ENCODE peak calls at places on chromosomes 7 and 10, in nine cellular contexts. One of them, this sample, is unnamed.
A peak's percentile ranks its signal among the peaks of the same experiment; 100 is the strongest.

GRCh38 chr10:35940067-35940989 is 298.2 kb upstream of the FZD8 start:
- DNase-seq in right cardiac atrium: no peak
- DNase-seq in CD8-positive, alpha-beta T cell: no peak
- DNase-seq in K562: no peak
- DNase-seq in mammary epithelial cell: no peak
- DNase-seq in left lung: no peak
- DNase-seq in neural progenitor cell: peak; percentile 30
- DNase-seq in Karpas-422: no peak
- DNase-seq in aorta: peak; percentile 46
- DNase-seq in this sample: peak; percentile 43

GRCh38 chr7:55517191-55517633 is 55.1 kb downstream of the VOPP1 start:
- DNase-seq in right cardiac atrium: no peak
- DNase-seq in CD8-positive, alpha-beta T cell: no peak
- DNase-seq in K562: no peak
- DNase-seq in mammary epithelial cell: no peak
- DNase-seq in left lung: no peak
- DNase-seq in neural progenitor cell: no peak
- DNase-seq in Karpas-422: no peak
- DNase-seq in aorta: no peak
- DNase-seq in this sample: no peak

GRCh38 chr7:100567751-100568175 is 5.9 kb downstream of the SAP25 start:
- DNase-seq in right cardiac atrium: no peak
- DNase-seq in CD8-positive, alpha-beta T cell: no peak
- DNase-seq in K562: no peak
- DNase-seq in mammary epithelial cell: no peak
- DNase-seq in left lung: no peak
- DNase-seq in neural progenitor cell: no peak
- DNase-seq in Karpas-422: peak; percentile 80
- DNase-seq in aorta: no peak
- DNase-seq in this sample: no peak

GRCh38 chr7:140195859-140196258 is 19.1 kb upstream of the KDM7A start:
- DNase-seq in right cardiac atrium: no peak
- DNase-seq in CD8-positive, alpha-beta T cell: no peak
- DNase-seq in K562: no peak
- DNase-seq in mammary epithelial cell: no peak
- DNase-seq in left lung: no peak
- DNase-seq in neural progenitor cell: no peak
- DNase-seq in Karpas-422: no peak
- DNase-seq in aorta: no peak
- DNase-seq in this sample: no peak

GRCh38 chr10:89480047-89480446 is 55.3 kb downstream of the SLC16A12 start:
- DNase-seq in right cardiac atrium: no peak
- DNase-seq in CD8-positive, alpha-beta T cell: no peak
- DNase-seq in K562: no peak
- DNase-seq in mammary epithelial cell: no peak
- DNase-seq in left lung: no peak
- DNase-seq in neural progenitor cell: no peak
- DNase-seq in Karpas-422: no peak
- DNase-seq in aorta: no peak
- DNase-seq in this sample: no peak

GRCh38 chr7:55074008-55074499 is 55.2 kb downstream of the EGFR start:
- DNase-seq in right cardiac atrium: no peak
- DNase-seq in CD8-positive, alpha-beta T cell: no peak
- DNase-seq in K562: peak; percentile 19
- DNase-seq in mammary epithelial cell: peak; percentile 89
- DNase-seq in left lung: no peak
- DNase-seq in neural progenitor cell: no peak
- DNase-seq in Karpas-422: peak; percentile 95
- DNase-seq in aorta: no peak
- DNase-seq in this sample: peak; percentile 81

GRCh38 chr7:36161996-36162395 is 8.9 kb downstream of the EEPD1 start:
- DNase-seq in right cardiac atrium: no peak
- DNase-seq in CD8-positive, alpha-beta T cell: no peak
- DNase-seq in K562: no peak
- DNase-seq in mammary epithelial cell: peak; percentile 69
- DNase-seq in left lung: no peak
- DNase-seq in neural progenitor cell: peak; percentile 6
- DNase-seq in Karpas-422: no peak
- DNase-seq in aorta: no peak
- DNase-seq in this sample: no peak

GRCh38 chr10:83544049-83544448 is 595.3 kb upstream of the GHITM start:
- DNase-seq in right cardiac atrium: no peak
- DNase-seq in CD8-positive, alpha-beta T cell: no peak
- DNase-seq in K562: no peak
- DNase-seq in mammary epithelial cell: no peak
- DNase-seq in left lung: no peak
- DNase-seq in neural progenitor cell: peak; percentile 49
- DNase-seq in Karpas-422: no peak
- DNase-seq in aorta: no peak
- DNase-seq in this sample: no peak

GRCh38 chr7:1404881-1405548 is 54.3 kb downstream of the MICALL2 start:
- DNase-seq in right cardiac atrium: no peak
- DNase-seq in CD8-positive, alpha-beta T cell: no peak
- DNase-seq in K562: no peak
- DNase-seq in mammary epithelial cell: no peak
- DNase-seq in left lung: no peak
- DNase-seq in neural progenitor cell: peak; percentile 51
- DNase-seq in Karpas-422: no peak
- DNase-seq in aorta: no peak
- DNase-seq in this sample: no peak

GRCh38 chr10:125209591-125210373 is 49.4 kb upstream of the CTBP2 start:
- DNase-seq in right cardiac atrium: no peak
- DNase-seq in CD8-positive, alpha-beta T cell: no peak
- DNase-seq in K562: no peak
- DNase-seq in mammary epithelial cell: no peak
- DNase-seq in left lung: no peak
- DNase-seq in neural progenitor cell: no peak
- DNase-seq in Karpas-422: no peak
- DNase-seq in aorta: no peak
- DNase-seq in this sample: no peak

GRCh38 chr7:87146740-87147386 is 5.4 kb upstream of the DMTF1 start:
- DNase-seq in right cardiac atrium: peak; percentile 67
- DNase-seq in CD8-positive, alpha-beta T cell: no peak
- DNase-seq in K562: no peak
- DNase-seq in mammary epithelial cell: no peak
- DNase-seq in left lung: peak; percentile 62
- DNase-seq in neural progenitor cell: no peak
- DNase-seq in Karpas-422: no peak
- DNase-seq in aorta: peak; percentile 43
- DNase-seq in this sample: no peak

GRCh38 chr7:139109188-139109982 is at the start of gene ZC3HAV1:
- DNase-seq in right cardiac atrium: peak; percentile 93
- DNase-seq in CD8-positive, alpha-beta T cell: peak; percentile 78
- DNase-seq in K562: peak; percentile 92
- DNase-seq in mammary epithelial cell: peak; percentile 86
- DNase-seq in left lung: peak; percentile 98
- DNase-seq in neural progenitor cell: peak; percentile 79
- DNase-seq in Karpas-422: peak; percentile 94
- DNase-seq in aorta: peak; percentile 91
- DNase-seq in this sample: peak; percentile 88
- H3K4me1 ChIP-seq in right cardiac atrium: no peaks in the 10 kb centered on the region
- H3K4me1 ChIP-seq in CD8-positive, alpha-beta T cell: peaks cover 18% of the 10 kb centered on the region
- H3K4me1 ChIP-seq in K562: peaks cover 44% of the 10 kb centered on the region
- H3K4me1 ChIP-seq in mammary epithelial cell: peaks cover 22% of the 10 kb centered on the region
- H3K4me1 ChIP-seq in left lung: peaks cover 7% of the 10 kb centered on the region
- H3K4me1 ChIP-seq in neural progenitor cell: peaks cover 5% of the 10 kb centered on the region
- H3K4me1 ChIP-seq in Karpas-422: peaks cover 39% of the 10 kb centered on the region
- H3K4me1 ChIP-seq in aorta: no peaks in the 10 kb centered on the region
- H3K4me1 ChIP-seq in this sample: peaks cover 9% of the 10 kb centered on the region

GRCh38 chr10:110862961-110863360 is 8.8 kb upstream of the PDCD4 start:
- DNase-seq in right cardiac atrium: no peak
- DNase-seq in CD8-positive, alpha-beta T cell: no peak
- DNase-seq in K562: no peak
- DNase-seq in mammary epithelial cell: no peak
- DNase-seq in left lung: no peak
- DNase-seq in neural progenitor cell: no peak
- DNase-seq in Karpas-422: no peak
- DNase-seq in aorta: no peak
- DNase-seq in this sample: no peak
- H3K4me1 ChIP-seq in right cardiac atrium: peaks cover 18% of the 10 kb centered on the region
- H3K4me1 ChIP-seq in CD8-positive, alpha-beta T cell: peaks cover 99% of the 10 kb centered on the region
- H3K4me1 ChIP-seq in K562: peaks cover 20% of the 10 kb centered on the region
- H3K4me1 ChIP-seq in mammary epithelial cell: peaks cover 46% of the 10 kb centered on the region
- H3K4me1 ChIP-seq in left lung: peaks cover 34% of the 10 kb centered on the region
- H3K4me1 ChIP-seq in neural progenitor cell: peaks cover 36% of the 10 kb centered on the region
- H3K4me1 ChIP-seq in Karpas-422: peaks cover 64% of the 10 kb centered on the region
- H3K4me1 ChIP-seq in aorta: peaks cover 16% of the 10 kb centered on the region
- H3K4me1 ChIP-seq in this sample: peaks cover 78% of the 10 kb centered on the region

GRCh38 chr10:43398939-43399871 is 9.8 kb downstream of the HNRNPF start:
- DNase-seq in right cardiac atrium: no peak
- DNase-seq in CD8-positive, alpha-beta T cell: no peak
- DNase-seq in K562: no peak
- DNase-seq in mammary epithelial cell: no peak
- DNase-seq in left lung: no peak
- DNase-seq in neural progenitor cell: no peak
- DNase-seq in Karpas-422: peak; percentile 60
- DNase-seq in aorta: no peak
- DNase-seq in this sample: no peak

GRCh38 chr10:43401627-43402026 is 7.4 kb downstream of the HNRNPF start:
- DNase-seq in right cardiac atrium: no peak
- DNase-seq in CD8-positive, alpha-beta T cell: no peak
- DNase-seq in K562: no peak
- DNase-seq in mammary epithelial cell: no peak
- DNase-seq in left lung: no peak
- DNase-seq in neural progenitor cell: peak; percentile 79
- DNase-seq in Karpas-422: no peak
- DNase-seq in aorta: no peak
- DNase-seq in this sample: no peak

GRCh38 chr10:43402176-43402575 is 6.8 kb downstream of the HNRNPF start:
- DNase-seq in right cardiac atrium: no peak
- DNase-seq in CD8-positive, alpha-beta T cell: no peak
- DNase-seq in K562: no peak
- DNase-seq in mammary epithelial cell: no peak
- DNase-seq in left lung: no peak
- DNase-seq in neural progenitor cell: no peak
- DNase-seq in Karpas-422: no peak
- DNase-seq in aorta: no peak
- DNase-seq in this sample: no peak

GRCh38 chr10:43396928-43397624 is 11.9 kb downstream of the HNRNPF start:
- DNase-seq in right cardiac atrium: peak; percentile 94
- DNase-seq in CD8-positive, alpha-beta T cell: peak; percentile 63
- DNase-seq in K562: peak; percentile 91
- DNase-seq in mammary epithelial cell: peak; percentile 91
- DNase-seq in left lung: peak; percentile 97
- DNase-seq in neural progenitor cell: peak; percentile 90
- DNase-seq in Karpas-422: peak; percentile 95
- DNase-seq in aorta: peak; percentile 94
- DNase-seq in this sample: peak; percentile 95

GRCh38 chr10:43399911-43400310 is 9.1 kb downstream of the HNRNPF start:
- DNase-seq in right cardiac atrium: no peak
- DNase-seq in CD8-positive, alpha-beta T cell: no peak
- DNase-seq in K562: no peak
- DNase-seq in mammary epithelial cell: no peak
- DNase-seq in left lung: no peak
- DNase-seq in neural progenitor cell: no peak
- DNase-seq in Karpas-422: no peak
- DNase-seq in aorta: no peak
- DNase-seq in this sample: no peak
- H3K4me1 ChIP-seq in right cardiac atrium: peaks cover 10% of the 10 kb centered on the region
- H3K4me1 ChIP-seq in CD8-positive, alpha-beta T cell: peaks cover 83% of the 10 kb centered on the region
- H3K4me1 ChIP-seq in K562: peaks cover 51% of the 10 kb centered on the region
- H3K4me1 ChIP-seq in mammary epithelial cell: peaks cover 56% of the 10 kb centered on the region
- H3K4me1 ChIP-seq in left lung: peaks cover 42% of the 10 kb centered on the region
- H3K4me1 ChIP-seq in neural progenitor cell: peaks cover 46% of the 10 kb centered on the region
- H3K4me1 ChIP-seq in Karpas-422: peaks cover 89% of the 10 kb centered on the region
- H3K4me1 ChIP-seq in aorta: no peaks in the 10 kb centered on the region
- H3K4me1 ChIP-seq in this sample: peaks cover 60% of the 10 kb centered on the region

GRCh38 chr10:131920151-131920550 is 19.3 kb downstream of the PPP2R2D start:
- DNase-seq in right cardiac atrium: no peak
- DNase-seq in CD8-positive, alpha-beta T cell: no peak
- DNase-seq in K562: no peak
- DNase-seq in mammary epithelial cell: no peak
- DNase-seq in left lung: no peak
- DNase-seq in neural progenitor cell: no peak
- DNase-seq in Karpas-422: no peak
- DNase-seq in aorta: no peak
- DNase-seq in this sample: no peak

GRCh38 chr10:131915484-131915883 is 14.7 kb downstream of the PPP2R2D start:
- DNase-seq in right cardiac atrium: no peak
- DNase-seq in CD8-positive, alpha-beta T cell: no peak
- DNase-seq in K562: no peak
- DNase-seq in mammary epithelial cell: no peak
- DNase-seq in left lung: no peak
- DNase-seq in neural progenitor cell: no peak
- DNase-seq in Karpas-422: no peak
- DNase-seq in aorta: no peak
- DNase-seq in this sample: no peak

GRCh38 chr10:131920693-131921092 is 19.9 kb downstream of the PPP2R2D start:
- DNase-seq in right cardiac atrium: no peak
- DNase-seq in CD8-positive, alpha-beta T cell: no peak
- DNase-seq in K562: no peak
- DNase-seq in mammary epithelial cell: no peak
- DNase-seq in left lung: no peak
- DNase-seq in neural progenitor cell: no peak
- DNase-seq in Karpas-422: no peak
- DNase-seq in aorta: no peak
- DNase-seq in this sample: no peak

GRCh38 chr10:131912620-131913019 is 11.8 kb downstream of the PPP2R2D start:
- DNase-seq in right cardiac atrium: no peak
- DNase-seq in CD8-positive, alpha-beta T cell: no peak
- DNase-seq in K562: no peak
- DNase-seq in mammary epithelial cell: no peak
- DNase-seq in left lung: no peak
- DNase-seq in neural progenitor cell: no peak
- DNase-seq in Karpas-422: no peak
- DNase-seq in aorta: no peak
- DNase-seq in this sample: no peak

GRCh38 chr10:131915990-131916766 is 15.4 kb downstream of the PPP2R2D start:
- DNase-seq in right cardiac atrium: no peak
- DNase-seq in CD8-positive, alpha-beta T cell: no peak
- DNase-seq in K562: peak; percentile 39
- DNase-seq in mammary epithelial cell: no peak
- DNase-seq in left lung: no peak
- DNase-seq in neural progenitor cell: no peak
- DNase-seq in Karpas-422: no peak
- DNase-seq in aorta: no peak
- DNase-seq in this sample: no peak
- H3K4me1 ChIP-seq in right cardiac atrium: peaks cover 4% of the 10 kb centered on the region
- H3K4me1 ChIP-seq in CD8-positive, alpha-beta T cell: peaks cover 23% of the 10 kb centered on the region
- H3K4me1 ChIP-seq in K562: peaks cover 6% of the 10 kb centered on the region
- H3K4me1 ChIP-seq in mammary epithelial cell: peaks cover 23% of the 10 kb centered on the region
- H3K4me1 ChIP-seq in left lung: no peaks in the 10 kb centered on the region
- H3K4me1 ChIP-seq in neural progenitor cell: peaks cover 3% of the 10 kb centered on the region
- H3K4me1 ChIP-seq in Karpas-422: peaks cover 20% of the 10 kb centered on the region
- H3K4me1 ChIP-seq in aorta: no peaks in the 10 kb centered on the region
- H3K4me1 ChIP-seq in this sample: no peaks in the 10 kb centered on the region

This sample was measured in hepatocyte.